ENCODE peak calls at places on chromosomes 2 and 18, in four cellular contexts. One of them, this sample, is unnamed.

GRCh38 chr2:64400733-64401500 is 53.0 kb upstream of the LGALSL start:
- DNase-seq in left lobe of liver: no peak
- DNase-seq in heart left ventricle: no peak
- DNase-seq in skeletal muscle cell: no peak
- DNase-seq in this sample: no peak

GRCh38 chr2:67660871-67661270 is 263.7 kb downstream of the ETAA1 start:
- DNase-seq in left lobe of liver: no peak
- DNase-seq in heart left ventricle: no peak
- DNase-seq in skeletal muscle cell: no peak
- DNase-seq in this sample: no peak

GRCh38 chr2:43288417-43289305 is 62.3 kb upstream of the ZFP36L2 start:
- DNase-seq in left lobe of liver: no peak
- DNase-seq in heart left ventricle: no peak
- DNase-seq in skeletal muscle cell: no peak
- DNase-seq in this sample: no peak

GRCh38 chr18:43625582-43625981 is 348.3 kb upstream of the SYT4 start:
- DNase-seq in left lobe of liver: no peak
- DNase-seq in heart left ventricle: no peak
- DNase-seq in skeletal muscle cell: no peak
- DNase-seq in this sample: no peak

GRCh38 chr2:173963323-173963816 is 1.8 kb downstream of the SP3 start:
- DNase-seq in left lobe of liver: no peak
- DNase-seq in heart left ventricle: no peak
- DNase-seq in skeletal muscle cell: no peak
- DNase-seq in this sample: no peak

GRCh38 chr2:32284321-32284720 is 6.6 kb downstream of the YIPF4 start:
- DNase-seq in left lobe of liver: no peak
- DNase-seq in heart left ventricle: no peak
- DNase-seq in skeletal muscle cell: no peak
- DNase-seq in this sample: no peak

GRCh38 chr2:213238753-213239591 is 45.3 kb upstream of the SPAG16 start:
- DNase-seq in left lobe of liver: peak
- DNase-seq in heart left ventricle: no peak
- DNase-seq in skeletal muscle cell: peak
- DNase-seq in this sample: no peak

GRCh38 chr2:97661927-97662326 is 1.9 kb downstream of the ACTR1B start:
- DNase-seq in left lobe of liver: no peak
- DNase-seq in heart left ventricle: no peak
- DNase-seq in skeletal muscle cell: no peak
- DNase-seq in this sample: no peak

GRCh38 chr18:28177828-28178635 is 1.1 kb upstream of the CDH2 start:
- DNase-seq in left lobe of liver: peak
- DNase-seq in heart left ventricle: peak
- DNase-seq in skeletal muscle cell: no peak
- DNase-seq in this sample: no peak

GRCh38 chr18:48191494-48191893 is 217.7 kb downstream of the ZBTB7C start:
- DNase-seq in left lobe of liver: no peak
- DNase-seq in heart left ventricle: no peak
- DNase-seq in skeletal muscle cell: no peak
- DNase-seq in this sample: no peak

GRCh38 chr2:36352024-36352398 is 3.6 kb upstream of the CRIM1 start:
- DNase-seq in left lobe of liver: no peak
- DNase-seq in heart left ventricle: no peak
- DNase-seq in skeletal muscle cell: no peak
- DNase-seq in this sample: no peak

GRCh38 chr2:69741281-69742169 is at the start of gene ANXA4:
- DNase-seq in left lobe of liver: peak
- DNase-seq in heart left ventricle: peak
- DNase-seq in skeletal muscle cell: no peak
- DNase-seq in this sample: peak

GRCh38 chr2:119451336-119452050 is 19.8 kb downstream of the TMEM37 start:
- DNase-seq in left lobe of liver: no peak
- DNase-seq in heart left ventricle: no peak
- DNase-seq in skeletal muscle cell: no peak
- DNase-seq in this sample: no peak

GRCh38 chr2:112884869-112885502 is 26.0 kb upstream of the IL37 start:
- DNase-seq in left lobe of liver: peak
- DNase-seq in heart left ventricle: no peak
- DNase-seq in skeletal muscle cell: no peak
- DNase-seq in this sample: peak

GRCh38 chr2:219028996-219029828 is 12.1 kb downstream of the CFAP65 start:
- DNase-seq in left lobe of liver: no peak
- DNase-seq in heart left ventricle: no peak
- DNase-seq in skeletal muscle cell: no peak
- DNase-seq in this sample: no peak

GRCh38 chr2:39313575-39313974 is 69.8 kb upstream of the CDKL4 start:
- DNase-seq in left lobe of liver: no peak
- DNase-seq in heart left ventricle: no peak
- DNase-seq in skeletal muscle cell: peak
- DNase-seq in this sample: no peak

GRCh38 chr2:96950391-96951124 is 35.8 kb downstream of the FAM178B start:
- DNase-seq in left lobe of liver: no peak
- DNase-seq in heart left ventricle: no peak
- DNase-seq in skeletal muscle cell: no peak
- DNase-seq in this sample: no peak

GRCh38 chr2:143878131-143878530 is 641.8 kb downstream of the ZEB2 start:
- DNase-seq in left lobe of liver: no peak
- DNase-seq in heart left ventricle: no peak
- DNase-seq in skeletal muscle cell: no peak
- DNase-seq in this sample: no peak

GRCh38 chr2:218046234-218046633 is 22.8 kb upstream of the RUFY4 start:
- DNase-seq in left lobe of liver: no peak
- DNase-seq in heart left ventricle: no peak
- DNase-seq in skeletal muscle cell: no peak
- DNase-seq in this sample: no peak